ENCODE peak calls at places on chromosomes 5 and 9, in six cellular contexts. Z, D, I, F, S and P are unnamed samples.

GRCh38 chr5:88687253-88687955 is 195.6 kb downstream of the MEF2C start:
- DNase-seq in Z (no peak), D (no peak), I (no peak), F (no peak), S (no peak), P (no peak)

GRCh38 chr5:96432245-96433065 is 593 bp downstream of the PCSK1 start:
- DNase-seq in Z (no peak), D (peak; percentile 81), I (no peak), F (no peak), S (peak; percentile 89), P (peak; percentile 83)

GRCh38 chr9:137479315-137479861 is 20.3 kb upstream of the NSMF start:
- DNase-seq in Z (no peak), D (no peak), I (no peak), F (no peak), S (no peak), P (no peak)

GRCh38 chr5:41009228-41009627 is 61.9 kb downstream of the MROH2B start:
- DNase-seq in Z (peak; percentile 77), D (no peak), I (no peak), F (peak; percentile 52), S (no peak), P (no peak)

GRCh38 chr9:30078195-30078594 is 2306.2 kb upstream of the ACO1 start:
- DNase-seq in Z (no peak), D (no peak), I (no peak), F (no peak), S (no peak), P (no peak)

GRCh38 chr9:71638627-71639026 is 129.7 kb downstream of the CEMIP2 start:
- DNase-seq in Z (no peak), D (no peak), I (no peak), F (no peak), S (no peak), P (no peak)

GRCh38 chr9:89923961-89924504 is 319.2 kb downstream of the GADD45G start:
- DNase-seq in Z (no peak), D (no peak), I (no peak), F (no peak), S (no peak), P (no peak)

GRCh38 chr9:129414377-129415021 is 206.4 kb downstream of the C9orf50 start:
- DNase-seq in Z (peak; percentile 61), D (no peak), I (peak; percentile 61), F (peak; percentile 36), S (no peak), P (no peak)

GRCh38 chr5:173902334-173902733 is 14.2 kb downstream of the CPEB4 start:
- DNase-seq in Z (no peak), D (no peak), I (no peak), F (no peak), S (no peak), P (no peak)

GRCh38 chr9:136482046-136482792 is 621 bp downstream of the SEC16A start:
- DNase-seq in Z (peak; percentile 36), D (no peak), I (no peak), F (peak; percentile 54), S (peak; percentile 5), P (peak; percentile 13)

GRCh38 chr5:54517174-54517511 is 416 bp upstream of the SNX18 start:
- DNase-seq in Z (no peak), D (no peak), I (no peak), F (no peak), S (peak; percentile 46), P (no peak)

GRCh38 chr5:135013947-135014570 is 20.0 kb downstream of the PITX1 start:
- DNase-seq in Z (no peak), D (no peak), I (no peak), F (peak; percentile 49), S (peak; percentile 47), P (no peak)

GRCh38 chr9:114677418-114677817 is 4.6 kb downstream of the TEX48 start:
- DNase-seq in Z (peak; percentile 94), D (peak; percentile 71), I (no peak), F (peak; percentile 97), S (peak; percentile 99), P (peak; percentile 87)

GRCh38 chr5:158553946-158554336 is 545.8 kb downstream of the EBF1 start:
- DNase-seq in Z (no peak), D (no peak), I (no peak), F (no peak), S (no peak), P (no peak)

GRCh38 chr5:150044334-150044681 is 42.0 kb downstream of the CSF1R start:
- DNase-seq in Z (no peak), D (no peak), I (no peak), F (peak; percentile 18), S (no peak), P (no peak)

GRCh38 chr5:65334077-65334476 is 147.6 kb downstream of the ADAMTS6 start:
- DNase-seq in Z (no peak), D (peak; percentile 79), I (no peak), F (no peak), S (peak; percentile 79), P (peak; percentile 89)

GRCh38 chr5:116605310-116606070 is 30.9 kb upstream of the SEMA6A start:
- DNase-seq in Z (no peak), D (no peak), I (no peak), F (no peak), S (no peak), P (no peak)

GRCh38 chr9:112473986-112474385 is 12.6 kb upstream of the KIAA1958 start:
- DNase-seq in Z (no peak), D (no peak), I (no peak), F (no peak), S (no peak), P (no peak)

GRCh38 chr9:83271665-83272071 is 208.7 kb upstream of the RASEF start:
- DNase-seq in Z (no peak), D (no peak), I (no peak), F (no peak), S (no peak), P (no peak)

GRCh38 chr5:4879693-4880303 is 260.3 kb upstream of the ADAMTS16 start:
- DNase-seq in Z (peak; percentile 68), D (peak; percentile 73), I (peak; percentile 17), F (peak; percentile 22), S (peak; percentile 29), P (peak; percentile 61)

GRCh38 chr9:73270967-73271722 is 119.5 kb downstream of the ANXA1 start:
- DNase-seq in Z (peak; percentile 58), D (no peak), I (no peak), F (peak; percentile 79), S (no peak), P (no peak)

GRCh38 chr5:175467983-175468698 is 10.2 kb upstream of the SFXN1 start:
- DNase-seq in Z (no peak), D (no peak), I (no peak), F (no peak), S (no peak), P (no peak)

GRCh38 chr5:176573564-176574296 is 24.6 kb downstream of the CDHR2 start:
- DNase-seq in Z (peak; percentile 43), D (peak; percentile 65), I (peak; percentile 81), F (peak; percentile 21), S (peak; percentile 1), P (peak; percentile 34)

GRCh38 chr5:136518814-136519213 is 153.5 kb upstream of the TRPC7 start:
- DNase-seq in Z (no peak), D (no peak), I (no peak), F (no peak), S (no peak), P (no peak)

GRCh38 chr9:117672397-117672796 is 31.8 kb upstream of the TLR4 start:
- DNase-seq in Z (peak; percentile 5), D (no peak), I (no peak), F (peak; percentile 12), S (no peak), P (no peak)

GRCh38 chr5:155943516-155944407 is 383.2 kb upstream of the SGCD start:
- DNase-seq in Z (peak; percentile 30), D (peak; percentile 20), I (peak; percentile 19), F (peak; percentile 8), S (no peak), P (peak; percentile 51)

GRCh38 chr9:11933926-11934325 is 759.3 kb upstream of the TYRP1 start:
- DNase-seq in Z (no peak), D (no peak), I (no peak), F (no peak), S (no peak), P (no peak)

GRCh38 chr9:34570422-34571179 is 18.9 kb downstream of the CNTFR start:
- DNase-seq in Z (no peak), D (no peak), I (no peak), F (no peak), S (no peak), P (no peak)

GRCh38 chr9:16267336-16268036 is 603.0 kb downstream of the BNC2 start:
- DNase-seq in Z (no peak), D (no peak), I (no peak), F (peak; percentile 52), S (no peak), P (no peak)

GRCh38 chr5:179226696-179227095 is 118.6 kb downstream of the ADAMTS2 start:
- DNase-seq in Z (no peak), D (no peak), I (no peak), F (no peak), S (no peak), P (no peak)

GRCh38 chr5:180160822-180161221 is 48.2 kb downstream of the RASGEF1C start:
- DNase-seq in Z (no peak), D (no peak), I (no peak), F (no peak), S (no peak), P (no peak)

GRCh38 chr9:94852373-94852772 is 125.9 kb downstream of the AOPEP start:
- DNase-seq in Z (no peak), D (no peak), I (no peak), F (no peak), S (no peak), P (no peak)